ENCODE peak calls at places on chromosomes 6 and 20, in eight cellular contexts. A is spleen, G is adrenal gland, B is HCT116, Z is uterus, E is tibial nerve, U is H54, Y is A549. V is an unnamed sample.

GRCh38 chr6:83708546-83708969 is 343 bp downstream of the SNAP91 start:
- DNase-seq in E (no peak), U (no peak), G (no peak), B (no peak), A (no peak), Y (no peak), Z (no peak), V (no peak)

GRCh38 chr6:112906737-112907136 is 559.6 kb downstream of the RFPL4B start:
- DNase-seq in Y (no peak), E (peak), A (no peak), B (no peak), U (no peak), G (no peak), Z (no peak), V (no peak)

GRCh38 chr6:162032620-162033019 is 694.9 kb downstream of the PRKN start:
- DNase-seq in Y (no peak), Z (no peak), A (no peak), B (no peak), E (no peak), G (no peak), U (no peak), V (no peak)

GRCh38 chr6:157380458-157380778 is 572 bp upstream of the ZDHHC14 start:
- DNase-seq in G (no peak), A (no peak), E (no peak), Z (no peak), U (peak), Y (no peak), B (no peak), V (no peak)

GRCh38 chr20:56091635-56092180 is 86.4 kb upstream of the CBLN4 start:
- DNase-seq in G (no peak), U (no peak), B (no peak), Y (no peak), Z (no peak), A (no peak), E (no peak), V (no peak)

GRCh38 chr20:22453244-22454080 is 130.9 kb downstream of the FOXA2 start:
- DNase-seq in G (no peak), A (no peak), E (no peak), B (peak), U (peak), Y (peak), Z (no peak), V (no peak)

GRCh38 chr6:82143041-82143481 is 104.5 kb downstream of the IBTK start:
- DNase-seq in G (no peak), A (no peak), Y (no peak), U (no peak), Z (no peak), E (no peak), B (no peak), V (no peak)

GRCh38 chr20:33092361-33092760 is 12.9 kb downstream of the BPIFB4 start:
- DNase-seq in B (no peak), Z (no peak), U (no peak), Y (no peak), A (no peak), E (no peak), G (no peak), V (no peak)

GRCh38 chr6:99467509-99468106 is 42.5 kb upstream of the PNISR start:
- DNase-seq in Z (no peak), E (no peak), G (no peak), Y (peak), A (no peak), U (no peak), B (no peak), V (peak)

GRCh38 chr20:37777556-37777955 is 83.7 kb downstream of the CTNNBL1 start:
- DNase-seq in Y (no peak), B (no peak), Z (no peak), A (no peak), G (no peak), E (no peak), U (no peak), V (no peak)

GRCh38 chr6:129055796-129056195 is 172.9 kb downstream of the LAMA2 start:
- DNase-seq in A (no peak), G (no peak), E (no peak), U (no peak), Y (no peak), Z (no peak), B (no peak), V (no peak)

GRCh38 chr6:13273931-13274706 is 54.2 kb downstream of the TBC1D7 start:
- DNase-seq in Y (no peak), B (no peak), A (peak), Z (no peak), G (no peak), U (no peak), E (no peak), V (peak)

GRCh38 chr6:32369678-32370077 is 2.0 kb downstream of the TSBP1 start:
- DNase-seq in G (no peak), B (peak), U (peak), E (no peak), Y (peak), A (no peak), Z (no peak), V (no peak)

GRCh38 chr6:56808871-56809359 is 146.0 kb upstream of the BEND6 start:
- DNase-seq in A (no peak), E (no peak), G (no peak), Y (peak), Z (no peak), B (no peak), U (peak), V (no peak)

GRCh38 chr6:131103869-131104268 is 31.4 kb upstream of the AKAP7 start:
- DNase-seq in B (no peak), G (no peak), E (no peak), U (no peak), A (no peak), Y (no peak), Z (no peak), V (no peak)

GRCh38 chr6:38078671-38079070 is 259.1 kb downstream of the ZFAND3 start:
- DNase-seq in B (no peak), A (no peak), U (no peak), Y (no peak), G (no peak), E (no peak), Z (no peak), V (no peak)

GRCh38 chr6:104527761-104528415 is 331.8 kb downstream of the HACE1 start:
- DNase-seq in Z (no peak), A (no peak), B (no peak), E (no peak), U (no peak), G (peak), Y (no peak), V (peak)

GRCh38 chr6:31049518-31049917 is 39.2 kb downstream of the MUC22 start:
- DNase-seq in Z (no peak), B (no peak), Y (no peak), A (no peak), E (no peak), G (no peak), U (no peak), V (no peak)

GRCh38 chr6:52399511-52400315 is 20.4 kb upstream of the EFHC1 start:
- DNase-seq in U (peak), G (peak), Z (no peak), E (peak), B (no peak), A (no peak), Y (no peak), V (peak)

GRCh38 chr6:161023316-161023715 is 31.7 kb downstream of the MAP3K4 start:
- DNase-seq in G (no peak), Y (no peak), A (no peak), B (no peak), U (no peak), Z (no peak), E (no peak), V (no peak)

GRCh38 chr6:112360498-112360897 is 13.4 kb downstream of the RFPL4B start:
- DNase-seq in Y (no peak), A (no peak), U (no peak), E (no peak), G (no peak), B (no peak), Z (no peak), V (no peak)

GRCh38 chr6:142844065-142844755 is 100.8 kb downstream of the HIVEP2 start:
- DNase-seq in B (no peak), Y (no peak), E (no peak), A (no peak), G (no peak), Z (no peak), U (no peak), V (no peak)

GRCh38 chr6:142846459-142846831 is 98.5 kb downstream of the HIVEP2 start:
- DNase-seq in Z (no peak), Y (no peak), A (no peak), B (no peak), U (no peak), E (no peak), G (no peak), V (no peak)

GRCh38 chr6:142846883-142847287 is 98.1 kb downstream of the HIVEP2 start:
- DNase-seq in E (no peak), G (peak), B (no peak), U (no peak), Z (peak), Y (no peak), A (no peak), V (no peak)

GRCh38 chr6:142845143-142845571 is 99.8 kb downstream of the HIVEP2 start:
- DNase-seq in G (no peak), Y (no peak), E (no peak), A (no peak), U (no peak), Z (no peak), B (no peak), V (no peak)

GRCh38 chr6:142845624-142846458 is 99.1 kb downstream of the HIVEP2 start:
- DNase-seq in B (peak), Y (no peak), A (peak), E (peak), G (peak), Z (peak), U (no peak), V (no peak)
- TF ChIP-seq POLR2A in B (no peak), Y (no peak), A (no peak), E (no peak), G (no peak), Z (no peak), U (peak), V (no peak)

GRCh38 chr20:1368448-1369199 is 24.2 kb downstream of the FKBP1A start:
- DNase-seq in E (no peak), Y (no peak), B (no peak), Z (peak), A (no peak), G (no peak), U (no peak), V (no peak)
- TF ChIP-seq POLR2A in E (no peak), Y (no peak), B (no peak), Z (no peak), A (no peak), G (no peak), U (no peak), V (no peak)

GRCh38 chr6:46324706-46325105 is 153.9 kb upstream of the ENPP5 start:
- DNase-seq in Y (no peak), U (no peak), B (no peak), A (no peak), G (no peak), E (no peak), Z (no peak), V (no peak)
- TF ChIP-seq POLR2A in Y (no peak), U (no peak), B (no peak), A (no peak), G (no peak), E (no peak), Z (no peak), V (no peak)

DNA sequence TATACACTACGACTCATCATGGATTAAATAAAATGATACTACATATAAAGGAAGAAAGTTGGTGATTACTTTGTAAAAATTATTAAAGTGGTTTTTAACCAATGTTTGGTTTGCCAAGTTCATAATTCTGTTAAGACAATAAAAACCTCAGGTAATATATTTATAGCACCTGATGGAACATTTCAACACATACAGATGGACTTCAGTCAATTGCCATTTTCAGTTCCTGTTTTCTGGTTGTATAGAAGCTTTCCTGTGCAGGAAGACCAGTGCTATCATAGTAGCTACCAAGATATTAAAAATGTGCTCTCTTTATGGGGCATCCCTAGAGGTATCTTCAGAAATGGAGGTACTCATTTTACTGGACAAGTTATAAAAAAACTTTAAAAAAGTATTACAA is 1686.4 kb downstream of the GRIK2 start:
- DNase-seq in B (no peak), A (no peak), Y (no peak), U (no peak), G (no peak), Z (no peak), E (no peak), V (no peak)
- TF ChIP-seq POLR2A in B (no peak), A (no peak), Y (no peak), U (no peak), G (no peak), Z (no peak), E (no peak), V (no peak)